ENCODE peak calls at places on chromosomes 6 and 20, in five cellular contexts. G is MM.1S, Y is fibroblast of lung, V is neuronal stem cell, N is HCT116. O is an unnamed sample.
A peak's percentile ranks its signal among the peaks of the same experiment; 100 is the strongest.

GRCh38 chr6:134532694-134533624 is 215.0 kb upstream of the SGK1 start:
- DNase-seq in V (no peak), Y (no peak), N (no peak), G (no peak), O (no peak)

GRCh38 chr6:16206595-16207037 is 31.8 kb upstream of the GMPR start:
- DNase-seq in V (peak; percentile 58), Y (peak; percentile 81), N (peak; percentile 37), G (peak; percentile 54), O (peak; percentile 75)

GRCh38 chr20:63737940-63738686 is 1.5 kb upstream of the SLC2A4RG start:
- DNase-seq in Y (no peak), N (no peak), G (peak; percentile 77), V (no peak), O (peak; percentile 37)

GRCh38 chr6:71043902-71044301 is 87.0 kb upstream of the B3GAT2 start:
- DNase-seq in V (no peak), G (no peak), Y (no peak), N (no peak), O (no peak)

GRCh38 chr20:24964518-24964838 is 15.4 kb downstream of the CST7 start:
- DNase-seq in N (no peak), V (no peak), Y (no peak), G (no peak), O (no peak)

GRCh38 chr6:125095501-125096301 is 57.9 kb upstream of the TPD52L1 start:
- DNase-seq in V (no peak), N (no peak), Y (peak; percentile 85), G (no peak), O (no peak)

GRCh38 chr20:63553933-63554290 is at the start of gene FNDC11:
- DNase-seq in V (peak; percentile 75), N (no peak), G (no peak), Y (no peak), O (peak; percentile 44)

GRCh38 chr6:135600931-135601330 is 103.4 kb upstream of the AHI1 start:
- DNase-seq in N (no peak), V (no peak), Y (no peak), G (no peak), O (no peak)

GRCh38 chr6:152296648-152297376 is 340.4 kb downstream of the SYNE1 start:
- DNase-seq in V (no peak), Y (no peak), N (no peak), G (no peak), O (no peak)

GRCh38 chr20:22974354-22974753 is 60.8 kb upstream of the SSTR4 start:
- DNase-seq in G (no peak), Y (peak; percentile 9), V (no peak), N (peak; percentile 18), O (peak; percentile 2)

GRCh38 chr6:113381957-113382356 is 475.2 kb upstream of the MARCKS start:
- DNase-seq in Y (peak; percentile 84), N (no peak), G (peak; percentile 19), V (no peak), O (peak; percentile 53)

GRCh38 chr6:156474507-156475120 is 302.6 kb upstream of the ARID1B start:
- DNase-seq in G (no peak), N (no peak), Y (no peak), V (no peak), O (no peak)

GRCh38 chr6:112468359-112468758 is 121.2 kb downstream of the RFPL4B start:
- DNase-seq in V (no peak), N (no peak), G (no peak), Y (no peak), O (no peak)

GRCh38 chr20:34643919-34644318 is 33.0 kb downstream of the PIGU start:
- DNase-seq in V (no peak), G (no peak), N (no peak), Y (peak; percentile 89), O (no peak)

GRCh38 chr6:36349240-36349639 is 12.6 kb upstream of the BNIP5 start:
- DNase-seq in V (no peak), Y (no peak), G (peak; percentile 82), N (no peak), O (peak; percentile 30)

GRCh38 chr20:24443436-24443835 is 26.0 kb upstream of the SYNDIG1 start:
- DNase-seq in G (no peak), V (no peak), N (no peak), Y (no peak), O (no peak)

GRCh38 chr6:11804135-11804534 is 25.5 kb upstream of the ADTRP start:
- DNase-seq in N (no peak), V (no peak), G (no peak), Y (peak; percentile 39), O (no peak)

GRCh38 chr6:10014561-10014960 is 400.3 kb downstream of the TFAP2A start:
- DNase-seq in N (no peak), G (no peak), Y (no peak), V (no peak), O (no peak)

GRCh38 chr6:127148511-127148910 is 30.0 kb downstream of the RSPO3 start:
- DNase-seq in G (no peak), V (no peak), Y (peak; percentile 11), N (no peak), O (no peak)

GRCh38 chr6:91633374-91634184 is 1046.7 kb upstream of the MAP3K7 start:
- DNase-seq in Y (peak; percentile 1), G (peak; percentile 66), V (peak; percentile 21), N (no peak), O (no peak)

GRCh38 chr20:3658019-3658707 is 5.0 kb downstream of the GFRA4 start:
- DNase-seq in V (no peak), G (no peak), N (no peak), Y (no peak), O (no peak)

GRCh38 chr6:146337376-146337775 is 206.3 kb upstream of the RAB32 start:
- DNase-seq in N (no peak), G (no peak), V (no peak), Y (no peak), O (no peak)

GRCh38 chr6:133595076-133595868 is 293.6 kb upstream of the TCF21 start:
- DNase-seq in Y (peak; percentile 86), N (no peak), V (no peak), G (no peak), O (no peak)

GRCh38 chr20:53865905-53866786 is 204.2 kb downstream of the BCAS1 start:
- DNase-seq in Y (peak; percentile 60), N (no peak), V (peak; percentile 52), G (no peak), O (peak; percentile 71)

GRCh38 chr6:126897779-126898178 is 220.7 kb upstream of the RSPO3 start:
- DNase-seq in G (no peak), N (no peak), V (no peak), Y (no peak), O (no peak)

GRCh38 chr6:68237205-68237604 is 397.9 kb upstream of the ADGRB3 start:
- DNase-seq in V (no peak), N (no peak), Y (no peak), G (no peak), O (no peak)

GRCh38 chr20:10250902-10251301 is 32.3 kb downstream of the SNAP25 start:
- DNase-seq in Y (no peak), N (no peak), G (no peak), V (no peak), O (no peak)

GRCh38 chr6:30154061-30154460 is 7.0 kb downstream of the TRIM10 start:
- DNase-seq in V (no peak), Y (no peak), G (no peak), N (no peak), O (no peak)

GRCh38 chr20:63397155-63397843 is 36.1 kb upstream of the CHRNA4 start:
- DNase-seq in Y (no peak), G (no peak), N (no peak), V (no peak), O (no peak)

GRCh38 chr20:44437497-44437896 is 38.2 kb upstream of the TTPAL start:
- DNase-seq in Y (no peak), G (no peak), N (no peak), V (no peak), O (no peak)

GRCh38 chr6:92354270-92354831 is 1065.0 kb downstream of the EPHA7 start:
- DNase-seq in Y (peak; percentile 10), N (no peak), V (no peak), G (no peak), O (no peak)

GRCh38 chr6:82691997-82692396 is 328.4 kb downstream of the TPBG start:
- DNase-seq in Y (no peak), V (no peak), G (no peak), N (no peak), O (no peak)

GRCh38 chr6:46626228-46626909 is 26.2 kb downstream of the CYP39A1 start:
- DNase-seq in G (peak; percentile 50), N (peak; percentile 22), V (peak; percentile 5), Y (peak; percentile 64), O (peak; percentile 79)

GRCh38 chr20:62330576-62331317 is 27.9 kb downstream of the ADRM1 start:
- DNase-seq in N (no peak), G (no peak), Y (no peak), V (no peak), O (no peak)
- H3K4me3 ChIP-seq in N (no peak overlapping the region), G (no peak overlapping the region), Y (no peak overlapping the region), V (no peak overlapping the region), O (no peak overlapping the region)

GRCh38 chr20:57319584-57319983 is 10.0 kb upstream of the SPO11 start:
- DNase-seq in V (no peak), G (no peak), Y (no peak), N (no peak), O (no peak)

GRCh38 chr20:57323034-57323433 is 6.6 kb upstream of the SPO11 start:
- DNase-seq in G (no peak), Y (no peak), V (peak; percentile 61), N (no peak), O (peak; percentile 61)

GRCh38 chr20:57320358-57320757 is 9.2 kb upstream of the SPO11 start:
- DNase-seq in N (no peak), V (no peak), Y (no peak), G (no peak), O (no peak)

GRCh38 chr20:57321142-57321541 is 8.5 kb upstream of the SPO11 start:
- DNase-seq in G (no peak), V (no peak), Y (no peak), N (no peak), O (no peak)

DNA sequence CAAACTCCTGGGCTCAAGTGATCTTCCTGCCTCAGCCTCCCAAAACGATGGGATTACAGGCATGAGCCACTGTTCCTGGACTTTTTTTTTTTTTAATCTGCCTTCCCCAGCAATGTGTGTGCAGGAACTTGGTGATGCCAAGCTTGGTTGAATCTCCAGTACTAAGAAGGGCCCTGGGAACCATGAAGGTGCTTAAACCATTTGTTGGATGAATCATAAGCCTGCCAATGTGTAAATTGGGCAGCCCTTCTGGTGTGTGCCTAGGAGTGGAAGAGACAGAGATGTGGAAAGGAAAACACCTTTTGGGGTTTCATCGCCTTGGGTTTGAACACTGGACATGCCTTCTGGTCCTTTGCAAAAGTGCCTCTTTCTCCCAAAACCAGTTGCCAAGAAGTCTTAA is 7.1 kb upstream of the SPO11 start:
- DNase-seq in G (no peak), Y (no peak), V (no peak), N (no peak), O (no peak)
- H2AFZ ChIP-seq in G (no peak overlapping the region), Y (no peak overlapping the region), V (no peak overlapping the region), N (no peak overlapping the region), O (peak overlapping the region; percentile 56)

DNA sequence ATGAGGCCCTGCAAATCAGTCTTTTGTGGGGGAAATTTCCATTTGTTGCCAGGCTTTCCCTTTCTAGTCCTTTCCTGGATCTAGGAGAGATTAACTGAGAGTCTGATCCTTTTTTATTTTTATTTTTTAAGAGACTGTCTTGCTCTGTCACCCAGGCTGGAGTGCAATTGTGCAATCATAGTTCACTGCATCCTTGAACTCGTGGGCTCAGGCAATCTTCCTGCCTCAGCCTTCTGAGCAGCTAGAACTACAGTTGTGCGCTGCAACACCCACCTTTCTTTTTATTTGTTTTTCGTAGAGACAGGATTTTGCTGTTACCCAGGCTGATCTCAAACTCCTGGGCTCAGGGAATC is 22.9 kb downstream of the OR2B2 start:
- DNase-seq in G (no peak), Y (peak; percentile 11), V (no peak), N (no peak), O (no peak)
- H3K4me3 ChIP-seq in G (peak overlapping the region; percentile 45), Y (no peak overlapping the region), V (no peak overlapping the region), N (no peak overlapping the region), O (peak overlapping the region; percentile 94)

GRCh38 chr6:129507059-129507807 is 202.7 kb downstream of the ARHGAP18 start:
- DNase-seq in N (no peak), V (no peak), Y (no peak), G (no peak), O (no peak)
- H2AFZ ChIP-seq in N (no peak overlapping the region), V (no peak overlapping the region), Y (no peak overlapping the region), G (no peak overlapping the region), O (no peak overlapping the region)

O was measured in OCI-LY7.